ENCODE peak calls at places on chromosomes 6 and 20, in four cellular contexts. I is colonic mucosa; A is CD8-positive, alpha-beta T cell; H is uterus. O is an unnamed sample. For H3K36me3, the result is how much of the 10 kb centered on the place peaks cover.

GRCh38 chr20:38748863-38749153 is 548 bp downstream of the ACTR5 start:
- DNase-seq in H (no peak), I (peak), A (no peak), O (no peak)

GRCh38 chr6:138410048-138410735 is 6.2 kb downstream of the HEBP2 start:
- DNase-seq in A (no peak), I (no peak), H (peak), O (no peak)

GRCh38 chr6:21856096-21856825 is 262.7 kb downstream of the SOX4 start:
- DNase-seq in H (no peak), A (no peak), I (no peak), O (no peak)

GRCh38 chr20:47773381-47773786 is 11.9 kb downstream of the SULF2 start:
- DNase-seq in A (no peak), I (peak), H (peak), O (peak)

GRCh38 chr6:34383651-34384304 is 8.7 kb downstream of the NUDT3 start:
- DNase-seq in I (no peak), H (no peak), A (no peak), O (no peak)

GRCh38 chr6:134640975-134641429 is 308.9 kb downstream of the ALDH8A1 start:
- DNase-seq in A (peak), H (peak), I (peak), O (peak)

GRCh38 chr20:55103188-55103587 is 627.8 kb downstream of the DOK5 start:
- DNase-seq in A (no peak), I (peak), H (no peak), O (no peak)

GRCh38 chr20:46468508-46468907 is 44.9 kb downstream of the ZNF334 start:
- DNase-seq in H (no peak), I (no peak), A (no peak), O (no peak)

GRCh38 chr6:23176883-23177282 is 607.5 kb downstream of the HDGFL1 start:
- DNase-seq in A (no peak), I (no peak), H (no peak), O (no peak)

GRCh38 chr6:145829102-145829501 is 14.5 kb upstream of the FBXO30 start:
- DNase-seq in A (no peak), H (no peak), I (no peak), O (peak)

GRCh38 chr20:8812818-8813217 is 256.1 kb upstream of the PLCB4 start:
- DNase-seq in H (peak), A (no peak), I (no peak), O (peak)

GRCh38 chr6:147304016-147304415 is 99.8 kb downstream of the STXBP5 start:
- DNase-seq in H (no peak), I (no peak), A (no peak), O (no peak)

GRCh38 chr6:158865769-158866168 is 46.6 kb upstream of the EZR start:
- DNase-seq in H (no peak), I (no peak), A (no peak), O (no peak)

GRCh38 chr6:108655840-108656650 is 95.3 kb downstream of the FOXO3 start:
- DNase-seq in A (no peak), I (no peak), H (peak), O (no peak)

GRCh38 chr6:12060780-12061619 is 48.9 kb downstream of the HIVEP1 start:
- DNase-seq in H (peak), A (peak), I (peak), O (peak)

GRCh38 chr20:535958-536357 is 7.6 kb downstream of the CSNK2A1 start:
- DNase-seq in A (no peak), H (no peak), I (peak), O (no peak)
- H3K27ac ChIP-seq in A (no peak), H (no peak), I (peak), O (no peak)

DNA sequence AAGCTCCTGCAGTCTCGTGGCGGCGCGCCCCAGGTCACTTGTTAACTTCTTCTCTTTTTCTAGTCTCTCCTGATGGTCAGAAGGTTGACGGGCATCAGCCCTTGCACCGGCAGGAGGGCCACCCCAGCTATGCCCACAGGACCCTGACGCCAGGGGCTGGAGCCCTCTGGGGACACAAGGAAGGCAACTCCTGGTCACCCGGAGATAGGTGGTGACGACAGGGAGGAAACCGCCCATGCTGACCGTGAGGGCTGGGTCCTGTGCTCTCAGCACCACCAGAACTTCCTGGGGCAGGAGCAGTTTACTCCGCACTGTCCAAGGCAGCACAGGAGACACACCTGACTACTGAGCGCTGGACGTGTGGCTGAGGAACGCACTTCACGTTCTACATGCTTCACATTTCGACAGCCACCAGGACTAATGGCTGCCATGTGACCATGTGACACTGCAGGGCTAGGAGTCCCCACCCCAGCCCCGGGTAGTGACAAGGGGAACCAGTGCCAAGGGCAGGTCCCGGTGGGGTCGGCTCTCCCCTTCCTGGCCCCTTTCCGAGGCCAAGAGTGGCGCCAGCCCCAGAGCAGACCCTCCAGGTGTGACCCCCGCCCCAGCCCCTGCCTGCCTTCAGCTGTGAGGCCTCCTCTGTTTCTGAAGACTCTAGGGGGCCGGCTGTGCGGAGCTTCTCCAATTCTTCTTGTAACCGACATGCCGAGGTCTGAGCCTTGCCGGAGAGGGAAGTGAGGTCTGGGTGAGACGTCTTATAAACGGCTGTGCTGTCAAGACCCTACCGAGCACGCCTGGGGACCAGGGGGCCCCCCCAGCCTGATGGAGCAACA is 45.2 kb downstream of the DSTN start:
- DNase-seq in I (peak), H (no peak), A (peak), O (no peak)
- H3K36me3 ChIP-seq in I (under half), H (under half), A (under half), O (under half)

GRCh38 chr20:49549806-49550551 is 18.0 kb downstream of the PTGIS start:
- DNase-seq in A (no peak), H (no peak), I (no peak), O (no peak)

GRCh38 chr20:49548371-49548947 is 19.5 kb downstream of the PTGIS start:
- DNase-seq in H (no peak), I (no peak), A (no peak), O (no peak)

GRCh38 chr20:49557449-49557848 is 10.5 kb downstream of the PTGIS start:
- DNase-seq in H (peak), I (no peak), A (no peak), O (no peak)

DNA sequence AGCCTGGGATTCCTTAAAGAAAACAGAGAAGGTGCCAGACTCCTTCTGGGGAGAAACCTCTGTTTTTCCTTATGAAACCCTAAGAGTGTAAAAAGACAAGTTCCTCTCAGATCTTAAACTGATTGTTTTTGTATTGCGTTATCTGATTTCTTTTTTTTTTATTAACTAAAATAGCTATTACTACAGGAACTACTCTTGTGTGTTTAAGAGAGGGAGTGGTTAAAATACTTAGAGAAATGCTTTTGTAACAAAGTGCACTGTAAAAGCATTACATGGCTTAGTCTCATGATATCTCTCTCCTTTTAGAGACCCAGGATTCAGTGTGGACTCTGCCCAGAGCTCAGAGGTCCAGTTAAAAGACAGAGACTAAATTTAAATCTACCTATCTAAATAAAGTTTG is 15.9 kb downstream of the PTGIS start:
- DNase-seq in H (no peak), A (no peak), I (no peak), O (no peak)
- H3K27ac ChIP-seq in H (peak), A (no peak), I (no peak), O (peak)

GRCh38 chr20:63664143-63664851 is 6.2 kb downstream of the RTEL1 start:
- DNase-seq in I (no peak), H (no peak), A (no peak), O (no peak)

GRCh38 chr20:63667858-63668257 is 9.7 kb downstream of the RTEL1 start:
- DNase-seq in I (no peak), H (no peak), A (no peak), O (no peak)

GRCh38 chr20:63664861-63665594 is 6.9 kb downstream of the RTEL1 start:
- DNase-seq in A (no peak), I (no peak), H (no peak), O (no peak)

GRCh38 chr20:63665708-63666107 is 7.6 kb downstream of the RTEL1 start:
- DNase-seq in H (no peak), I (no peak), A (no peak), O (no peak)

DNA sequence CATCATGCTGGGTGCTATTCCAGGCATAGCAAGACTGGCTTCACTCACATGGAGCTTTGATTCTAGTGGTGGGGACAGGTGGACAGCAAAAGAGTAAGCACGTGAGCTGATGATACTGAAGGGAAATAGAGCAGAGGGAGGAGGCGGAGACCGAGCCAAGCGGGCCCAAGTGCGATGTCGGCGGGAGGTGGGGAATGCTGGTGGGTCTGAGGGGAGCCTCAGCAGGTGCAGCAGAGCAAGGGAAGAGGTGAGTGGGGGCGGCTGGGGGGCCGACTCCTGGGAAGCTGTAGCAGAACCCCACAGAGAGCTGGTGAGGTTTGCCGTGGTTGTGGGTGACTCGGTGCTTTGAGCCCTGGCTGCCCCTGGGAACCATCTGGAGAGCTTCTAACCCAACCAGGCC is 10.2 kb downstream of the RTEL1 start:
- DNase-seq in A (no peak), H (no peak), I (no peak), O (no peak)
- H3K36me3 ChIP-seq in A (under half), H (under half), I (under half), O (half or more)

GRCh38 chr6:65448806-65449397 is 258.1 kb downstream of the EYS start:
- DNase-seq in I (no peak), H (no peak), A (no peak), O (no peak)
- H3K27ac ChIP-seq in I (no peak), H (no peak), A (no peak), O (no peak)

GRCh38 chr20:34512266-34512954 is 3.8 kb upstream of the DYNLRB1 start:
- DNase-seq in A (no peak), I (no peak), H (no peak), O (no peak)

GRCh38 chr20:34512955-34513419 is 3.2 kb upstream of the DYNLRB1 start:
- DNase-seq in A (no peak), H (no peak), I (no peak), O (no peak)

GRCh38 chr20:34514897-34515483 is 1.2 kb upstream of the DYNLRB1 start:
- DNase-seq in I (no peak), A (no peak), H (no peak), O (no peak)

GRCh38 chr20:34510575-34510974 is 5.6 kb upstream of the DYNLRB1 start:
- DNase-seq in H (no peak), A (no peak), I (no peak), O (no peak)

GRCh38 chr20:34511891-34512265 is 4.3 kb upstream of the DYNLRB1 start:
- DNase-seq in H (no peak), A (no peak), I (no peak), O (no peak)
- H3K36me3 ChIP-seq in H (under half), A (under half), I (under half), O (under half)

GRCh38 chr6:33075568-33076405 is at the start of gene HLA-DPB1:
- DNase-seq in I (no peak), A (peak), H (no peak), O (peak)
- H3K27ac ChIP-seq in I (peak), A (peak), H (peak), O (peak)

DNA sequence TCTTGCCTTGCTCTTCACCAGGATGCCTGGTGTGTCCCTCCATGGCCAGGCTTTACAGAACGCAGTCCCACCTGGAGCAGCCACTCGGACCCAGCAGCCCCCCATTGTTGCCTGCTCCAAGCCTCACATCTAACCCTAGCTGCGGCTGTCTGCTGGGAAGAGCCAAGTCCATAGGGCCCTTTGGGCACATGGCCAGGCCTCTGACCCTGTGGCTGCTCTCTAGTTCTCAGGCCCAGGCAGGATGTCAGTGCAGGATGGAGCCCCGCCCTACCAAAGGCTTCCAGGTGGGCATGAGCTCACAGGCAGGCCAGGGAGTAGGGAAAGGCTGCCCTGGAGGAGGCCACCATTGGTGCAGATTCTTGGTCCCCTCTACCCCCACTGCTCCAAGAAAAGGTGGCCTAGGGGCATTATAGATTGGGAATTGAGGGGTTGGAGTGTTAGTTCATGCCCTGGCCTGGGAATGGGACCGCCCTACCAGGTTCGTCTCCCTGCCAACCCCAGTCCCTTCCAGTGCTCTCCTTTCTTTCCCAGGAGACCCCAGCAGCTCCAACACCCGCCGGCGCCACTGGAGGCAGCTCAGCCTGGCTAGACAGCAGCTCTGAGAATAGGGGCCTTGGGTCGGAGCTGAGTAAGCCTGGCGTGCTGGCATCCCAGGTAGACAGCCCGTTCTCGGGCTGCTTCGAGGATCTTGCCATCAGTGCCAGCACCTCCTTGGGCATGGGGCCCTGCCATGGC is 18.7 kb downstream of the MAVS start:
- DNase-seq in I (no peak), H (no peak), A (no peak), O (no peak)
- H3K36me3 ChIP-seq in I (under half), H (under half), A (under half), O (half or more)

GRCh38 chr6:141878686-141879085 is 254.0 kb upstream of the GJE1 start:
- DNase-seq in I (no peak), H (no peak), A (no peak), O (no peak)
- H3K27ac ChIP-seq in I (no peak), H (no peak), A (no peak), O (no peak)